ENCODE peak calls at places on chromosomes 13 and 19, in seven cellular contexts. One of them, this sample, is unnamed.
A peak's percentile ranks its signal among the peaks of the same experiment; 100 is the strongest.

GRCh38 chr13:37288057-37288720 is 182.7 kb upstream of the CSNK1A1L start:
- DNase-seq in IMR-90: no peak
- DNase-seq in right lobe of liver: no peak
- DNase-seq in heart left ventricle: no peak
- DNase-seq in body of pancreas: no peak
- DNase-seq in stomach: no peak
- DNase-seq in tibial nerve: no peak
- DNase-seq in this sample: no peak

GRCh38 chr19:29843180-29844051 is 31.6 kb downstream of the CCNE1 start:
- DNase-seq in IMR-90: no peak
- DNase-seq in right lobe of liver: peak; percentile 51
- DNase-seq in heart left ventricle: peak; percentile 42
- DNase-seq in body of pancreas: peak; percentile 7
- DNase-seq in stomach: no peak
- DNase-seq in tibial nerve: no peak
- DNase-seq in this sample: peak; percentile 56

GRCh38 chr13:21831654-21832324 is 160.9 kb downstream of the FGF9 start:
- DNase-seq in IMR-90: no peak
- DNase-seq in right lobe of liver: no peak
- DNase-seq in heart left ventricle: no peak
- DNase-seq in body of pancreas: no peak
- DNase-seq in stomach: no peak
- DNase-seq in tibial nerve: no peak
- DNase-seq in this sample: no peak

GRCh38 chr13:112118451-112119064 is 51.6 kb downstream of the SOX1 start:
- DNase-seq in IMR-90: no peak
- DNase-seq in right lobe of liver: no peak
- DNase-seq in heart left ventricle: no peak
- DNase-seq in body of pancreas: no peak
- DNase-seq in stomach: peak; percentile 13
- DNase-seq in tibial nerve: no peak
- DNase-seq in this sample: no peak

GRCh38 chr13:111213964-111214726 is 99.0 kb downstream of the ARHGEF7 start:
- DNase-seq in IMR-90: no peak
- DNase-seq in right lobe of liver: peak; percentile 80
- DNase-seq in heart left ventricle: no peak
- DNase-seq in body of pancreas: peak; percentile 27
- DNase-seq in stomach: no peak
- DNase-seq in tibial nerve: no peak
- DNase-seq in this sample: peak; percentile 76

GRCh38 chr13:67231481-67231940 is 1.4 kb upstream of the PCDH9 start:
- DNase-seq in IMR-90: no peak
- DNase-seq in right lobe of liver: no peak
- DNase-seq in heart left ventricle: no peak
- DNase-seq in body of pancreas: no peak
- DNase-seq in stomach: no peak
- DNase-seq in tibial nerve: no peak
- DNase-seq in this sample: no peak

GRCh38 chr19:7926021-7926726 is at the start of gene CTXN1:
- DNase-seq in IMR-90: no peak
- DNase-seq in right lobe of liver: peak; percentile 76
- DNase-seq in heart left ventricle: peak; percentile 74
- DNase-seq in body of pancreas: peak; percentile 59
- DNase-seq in stomach: peak; percentile 79
- DNase-seq in tibial nerve: peak; percentile 58
- DNase-seq in this sample: peak; percentile 76

GRCh38 chr19:44845286-44845611 is 848 bp upstream of the NECTIN2 start:
- DNase-seq in IMR-90: no peak
- DNase-seq in right lobe of liver: no peak
- DNase-seq in heart left ventricle: no peak
- DNase-seq in body of pancreas: no peak
- DNase-seq in stomach: no peak
- DNase-seq in tibial nerve: no peak
- DNase-seq in this sample: no peak

GRCh38 chr13:102781591-102781990 is 8.0 kb upstream of the TEX30 start:
- DNase-seq in IMR-90: no peak
- DNase-seq in right lobe of liver: no peak
- DNase-seq in heart left ventricle: no peak
- DNase-seq in body of pancreas: no peak
- DNase-seq in stomach: no peak
- DNase-seq in tibial nerve: no peak
- DNase-seq in this sample: no peak

GRCh38 chr19:46022431-46023310 is at the start of gene PGLYRP1:
- DNase-seq in IMR-90: no peak
- DNase-seq in right lobe of liver: no peak
- DNase-seq in heart left ventricle: no peak
- DNase-seq in body of pancreas: no peak
- DNase-seq in stomach: no peak
- DNase-seq in tibial nerve: no peak
- DNase-seq in this sample: peak; percentile 20

GRCh38 chr13:62357887-62358645 is 942.4 kb upstream of the PCDH20 start:
- DNase-seq in IMR-90: peak; percentile 71
- DNase-seq in right lobe of liver: no peak
- DNase-seq in heart left ventricle: no peak
- DNase-seq in body of pancreas: peak; percentile 30
- DNase-seq in stomach: no peak
- DNase-seq in tibial nerve: no peak
- DNase-seq in this sample: peak; percentile 58

GRCh38 chr13:62653371-62653770 is 1237.7 kb upstream of the PCDH20 start:
- DNase-seq in IMR-90: peak; percentile 18
- DNase-seq in right lobe of liver: no peak
- DNase-seq in heart left ventricle: no peak
- DNase-seq in body of pancreas: no peak
- DNase-seq in stomach: no peak
- DNase-seq in tibial nerve: no peak
- DNase-seq in this sample: no peak

GRCh38 chr13:91134773-91135124 is 212.7 kb upstream of the MIR17HG start:
- DNase-seq in IMR-90: no peak
- DNase-seq in right lobe of liver: no peak
- DNase-seq in heart left ventricle: no peak
- DNase-seq in body of pancreas: no peak
- DNase-seq in stomach: no peak
- DNase-seq in tibial nerve: no peak
- DNase-seq in this sample: no peak

GRCh38 chr13:83327091-83327490 is 555.2 kb downstream of the SLITRK1 start:
- DNase-seq in IMR-90: no peak
- DNase-seq in right lobe of liver: no peak
- DNase-seq in heart left ventricle: no peak
- DNase-seq in body of pancreas: no peak
- DNase-seq in stomach: no peak
- DNase-seq in tibial nerve: no peak
- DNase-seq in this sample: no peak

GRCh38 chr19:50465986-50466771 is 10.1 kb upstream of the EMC10 start:
- DNase-seq in IMR-90: no peak
- DNase-seq in right lobe of liver: no peak
- DNase-seq in heart left ventricle: no peak
- DNase-seq in body of pancreas: peak; percentile 18
- DNase-seq in stomach: peak; percentile 60
- DNase-seq in tibial nerve: no peak
- DNase-seq in this sample: no peak

GRCh38 chr19:44776402-44777096 is 1.1 kb upstream of the CBLC start:
- DNase-seq in IMR-90: no peak
- DNase-seq in right lobe of liver: no peak
- DNase-seq in heart left ventricle: no peak
- DNase-seq in body of pancreas: no peak
- DNase-seq in stomach: peak; percentile 89
- DNase-seq in tibial nerve: no peak
- DNase-seq in this sample: no peak

GRCh38 chr19:5988520-5989387 is 10.8 kb upstream of the RANBP3 start:
- DNase-seq in IMR-90: peak; percentile 25
- DNase-seq in right lobe of liver: no peak
- DNase-seq in heart left ventricle: no peak
- DNase-seq in body of pancreas: no peak
- DNase-seq in stomach: no peak
- DNase-seq in tibial nerve: no peak
- DNase-seq in this sample: no peak

GRCh38 chr19:57267294-57267693 is 13.0 kb upstream of the ZNF460 start:
- DNase-seq in IMR-90: no peak
- DNase-seq in right lobe of liver: no peak
- DNase-seq in heart left ventricle: no peak
- DNase-seq in body of pancreas: no peak
- DNase-seq in stomach: no peak
- DNase-seq in tibial nerve: no peak
- DNase-seq in this sample: no peak

GRCh38 chr13:78881746-78882145 is 222.8 kb upstream of the OBI1 start:
- DNase-seq in IMR-90: no peak
- DNase-seq in right lobe of liver: no peak
- DNase-seq in heart left ventricle: no peak
- DNase-seq in body of pancreas: no peak
- DNase-seq in stomach: no peak
- DNase-seq in tibial nerve: no peak
- DNase-seq in this sample: no peak

GRCh38 chr19:47056416-47056815 is 8.0 kb upstream of the TMEM160 start:
- DNase-seq in IMR-90: no peak
- DNase-seq in right lobe of liver: no peak
- DNase-seq in heart left ventricle: no peak
- DNase-seq in body of pancreas: no peak
- DNase-seq in stomach: no peak
- DNase-seq in tibial nerve: no peak
- DNase-seq in this sample: no peak

GRCh38 chr19:33622809-33623511 is 1.2 kb downstream of the CHST8 start:
- DNase-seq in IMR-90: no peak
- DNase-seq in right lobe of liver: no peak
- DNase-seq in heart left ventricle: no peak
- DNase-seq in body of pancreas: no peak
- DNase-seq in stomach: no peak
- DNase-seq in tibial nerve: no peak
- DNase-seq in this sample: no peak
- H3K4me3 ChIP-seq in IMR-90: no peak overlapping the region
- H3K4me3 ChIP-seq in right lobe of liver: no peak overlapping the region
- H3K4me3 ChIP-seq in heart left ventricle: peak overlapping the region; percentile 36
- H3K4me3 ChIP-seq in body of pancreas: no peak overlapping the region
- H3K4me3 ChIP-seq in stomach: peak overlapping the region; percentile 46
- H3K4me3 ChIP-seq in tibial nerve: peak overlapping the region; percentile 51
- H3K4me3 ChIP-seq in this sample: no peak overlapping the region

GRCh38 chr13:44692173-44692713 is 116.1 kb upstream of the TSC22D1 start:
- DNase-seq in IMR-90: peak; percentile 43
- DNase-seq in right lobe of liver: no peak
- DNase-seq in heart left ventricle: no peak
- DNase-seq in body of pancreas: no peak
- DNase-seq in stomach: no peak
- DNase-seq in tibial nerve: no peak
- DNase-seq in this sample: peak; percentile 8
- TF ChIP-seq POLR2A in IMR-90: peak; percentile 84
- TF ChIP-seq POLR2A in right lobe of liver: no peak
- TF ChIP-seq POLR2A in heart left ventricle: no peak
- TF ChIP-seq POLR2A in body of pancreas: no peak
- TF ChIP-seq POLR2A in stomach: no peak
- TF ChIP-seq POLR2A in tibial nerve: no peak
- TF ChIP-seq POLR2A in this sample: no peak

GRCh38 chr19:14033946-14034345 is 2.4 kb downstream of the IL27RA start:
- DNase-seq in IMR-90: no peak
- DNase-seq in right lobe of liver: no peak
- DNase-seq in heart left ventricle: no peak
- DNase-seq in body of pancreas: no peak
- DNase-seq in stomach: no peak
- DNase-seq in tibial nerve: no peak
- DNase-seq in this sample: no peak

GRCh38 chr19:14035706-14036105 is 4.1 kb downstream of the IL27RA start:
- DNase-seq in IMR-90: no peak
- DNase-seq in right lobe of liver: no peak
- DNase-seq in heart left ventricle: no peak
- DNase-seq in body of pancreas: no peak
- DNase-seq in stomach: no peak
- DNase-seq in tibial nerve: no peak
- DNase-seq in this sample: no peak

DNA sequence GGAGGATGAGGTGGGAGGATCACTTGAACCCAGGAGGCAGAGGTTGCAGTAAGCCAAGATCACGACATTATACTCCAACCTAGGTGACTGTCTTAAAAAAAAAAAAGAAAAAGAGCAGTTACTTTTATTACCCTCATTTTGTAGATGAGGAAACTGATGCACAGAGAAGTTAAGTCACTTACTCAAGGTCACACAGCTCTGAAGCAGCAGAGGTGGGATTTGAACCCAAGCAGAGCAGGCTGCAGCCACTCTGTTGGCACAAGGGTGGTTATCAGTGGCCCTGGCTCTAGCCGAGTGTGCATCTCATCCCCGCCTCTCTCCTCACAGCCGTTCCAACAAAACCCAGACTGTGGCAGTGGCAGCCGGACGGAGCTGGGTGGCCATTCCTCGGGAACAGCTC is 7.6 kb downstream of the IL27RA start:
- DNase-seq in IMR-90: no peak
- DNase-seq in right lobe of liver: no peak
- DNase-seq in heart left ventricle: no peak
- DNase-seq in body of pancreas: no peak
- DNase-seq in stomach: no peak
- DNase-seq in tibial nerve: no peak
- DNase-seq in this sample: no peak
- H3K4me3 ChIP-seq in IMR-90: no peak overlapping the region
- H3K4me3 ChIP-seq in right lobe of liver: no peak overlapping the region
- H3K4me3 ChIP-seq in heart left ventricle: no peak overlapping the region
- H3K4me3 ChIP-seq in body of pancreas: no peak overlapping the region
- H3K4me3 ChIP-seq in stomach: no peak overlapping the region
- H3K4me3 ChIP-seq in tibial nerve: no peak overlapping the region
- H3K4me3 ChIP-seq in this sample: no peak overlapping the region

DNA sequence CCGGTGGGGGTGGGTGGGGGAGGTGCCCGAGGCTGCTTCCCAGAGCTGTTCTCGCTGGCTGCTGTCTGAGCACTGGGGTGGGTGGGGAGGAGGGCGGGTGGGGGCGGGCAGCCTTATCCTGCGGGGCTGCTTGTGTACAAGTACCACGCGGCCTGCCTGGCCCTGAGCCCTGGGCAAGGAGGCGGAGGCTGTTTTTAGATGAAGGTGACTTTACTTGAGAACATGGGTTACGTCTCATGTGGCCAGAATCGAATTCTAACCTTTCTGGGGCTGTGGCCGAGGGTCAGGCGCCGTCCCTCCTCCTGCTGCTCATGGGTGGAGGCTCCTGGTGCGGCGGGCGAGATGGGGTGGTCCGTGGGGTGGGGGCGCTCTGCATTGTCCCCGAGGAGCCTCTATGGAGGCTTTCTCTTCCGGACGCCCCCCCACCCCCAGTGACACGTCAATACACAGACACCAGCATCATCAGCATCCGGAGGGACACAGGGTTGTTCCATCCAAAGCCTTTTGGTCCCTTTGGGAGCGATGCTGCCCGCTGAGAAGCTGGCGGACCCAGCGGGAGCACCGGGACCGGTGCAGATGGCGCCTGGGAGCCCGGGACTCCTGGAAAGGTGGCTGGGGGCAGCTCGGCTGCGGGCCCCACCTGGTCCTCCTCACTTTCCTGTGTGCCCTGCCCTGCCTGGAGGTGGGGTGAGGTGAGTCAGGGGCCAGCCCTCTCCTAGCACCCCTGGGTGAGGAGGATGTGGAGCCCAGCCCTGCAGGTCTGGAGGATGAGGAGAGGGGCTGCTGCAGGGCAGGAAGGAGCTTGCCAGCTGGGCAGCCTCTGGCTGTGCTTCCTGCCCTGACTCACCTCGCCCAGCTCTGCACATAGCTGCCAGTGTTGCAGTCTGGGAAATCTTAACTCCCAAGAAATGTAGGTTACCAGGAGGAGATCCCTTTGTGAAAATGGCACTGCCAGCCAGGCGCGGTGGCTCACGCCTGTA is 3.4 kb downstream of the BSG start:
- DNase-seq in IMR-90: peak; percentile 37
- DNase-seq in right lobe of liver: no peak
- DNase-seq in heart left ventricle: peak; percentile 82
- DNase-seq in body of pancreas: peak; percentile 28
- DNase-seq in stomach: peak; percentile 81
- DNase-seq in tibial nerve: no peak
- DNase-seq in this sample: peak; percentile 29
- TF ChIP-seq POLR2A in IMR-90: no peak
- TF ChIP-seq POLR2A in right lobe of liver: no peak
- TF ChIP-seq POLR2A in heart left ventricle: no peak
- TF ChIP-seq POLR2A in body of pancreas: no peak
- TF ChIP-seq POLR2A in stomach: no peak
- TF ChIP-seq POLR2A in tibial nerve: no peak
- TF ChIP-seq POLR2A in this sample: no peak